ENCODE peak calls at places on chromosomes 1 and 21, in eight cellular contexts. One of them, this sample, is unnamed.

GRCh38 chr21:35086357-35086756 is 37.3 kb upstream of the RUNX1 start:
- DNase-seq in foreskin fibroblast: peak; percentile 41
- DNase-seq in T-helper 9 cell: no peak
- DNase-seq in NK-92 treated with Interleukin-12 subunit alpha and Interleukin-12 subunit beta, amount 100 ng/mL, for 24 hours: no peak
- DNase-seq in iris pigment epithelial cell: peak; percentile 60
- DNase-seq in H9: no peak
- DNase-seq in aorta: no peak
- DNase-seq in LoVo: no peak
- DNase-seq in this sample: no peak

GRCh38 chr1:32333251-32333963 is 2.6 kb downstream of the MARCKSL1 start:
- DNase-seq in iris pigment epithelial cell: no peak
- DNase-seq in NK-92 treated with Interleukin-12 subunit alpha and Interleukin-12 subunit beta, amount 100 ng/mL, for 24 hours: no peak
- DNase-seq in T-helper 9 cell: no peak
- DNase-seq in LoVo: no peak
- DNase-seq in aorta: no peak
- DNase-seq in foreskin fibroblast: no peak
- DNase-seq in H9: no peak
- DNase-seq in this sample: no peak

GRCh38 chr1:246724001-246724724 is at the start of gene SCCPDH:
- DNase-seq in NK-92 treated with Interleukin-12 subunit alpha and Interleukin-12 subunit beta, amount 100 ng/mL, for 24 hours: peak; percentile 65
- DNase-seq in foreskin fibroblast: peak; percentile 72
- DNase-seq in H9: peak; percentile 71
- DNase-seq in iris pigment epithelial cell: peak; percentile 68
- DNase-seq in T-helper 9 cell: peak; percentile 3
- DNase-seq in LoVo: peak; percentile 79
- DNase-seq in aorta: peak; percentile 88
- DNase-seq in this sample: no peak

GRCh38 chr1:193079187-193079586 is 19.8 kb downstream of the RO60 start:
- DNase-seq in aorta: no peak
- DNase-seq in foreskin fibroblast: no peak
- DNase-seq in LoVo: no peak
- DNase-seq in H9: no peak
- DNase-seq in NK-92 treated with Interleukin-12 subunit alpha and Interleukin-12 subunit beta, amount 100 ng/mL, for 24 hours: no peak
- DNase-seq in T-helper 9 cell: no peak
- DNase-seq in iris pigment epithelial cell: peak; percentile 36
- DNase-seq in this sample: no peak

GRCh38 chr1:31444725-31445448 is 31.9 kb downstream of the SERINC2 start:
- DNase-seq in iris pigment epithelial cell: no peak
- DNase-seq in foreskin fibroblast: no peak
- DNase-seq in aorta: no peak
- DNase-seq in T-helper 9 cell: no peak
- DNase-seq in LoVo: peak; percentile 96
- DNase-seq in NK-92 treated with Interleukin-12 subunit alpha and Interleukin-12 subunit beta, amount 100 ng/mL, for 24 hours: no peak
- DNase-seq in H9: no peak
- DNase-seq in this sample: no peak

GRCh38 chr1:85146972-85147359 is 53.9 kb downstream of the SYDE2 start:
- DNase-seq in LoVo: no peak
- DNase-seq in NK-92 treated with Interleukin-12 subunit alpha and Interleukin-12 subunit beta, amount 100 ng/mL, for 24 hours: no peak
- DNase-seq in T-helper 9 cell: no peak
- DNase-seq in H9: no peak
- DNase-seq in foreskin fibroblast: no peak
- DNase-seq in aorta: no peak
- DNase-seq in iris pigment epithelial cell: peak; percentile 50
- DNase-seq in this sample: no peak

GRCh38 chr1:17215545-17215890 is 10.6 kb downstream of the PADI1 start:
- DNase-seq in NK-92 treated with Interleukin-12 subunit alpha and Interleukin-12 subunit beta, amount 100 ng/mL, for 24 hours: no peak
- DNase-seq in LoVo: no peak
- DNase-seq in iris pigment epithelial cell: peak; percentile 9
- DNase-seq in T-helper 9 cell: no peak
- DNase-seq in H9: no peak
- DNase-seq in aorta: no peak
- DNase-seq in foreskin fibroblast: no peak
- DNase-seq in this sample: no peak

GRCh38 chr1:113893267-113893666 is 5.9 kb upstream of the BCL2L15 start:
- DNase-seq in NK-92 treated with Interleukin-12 subunit alpha and Interleukin-12 subunit beta, amount 100 ng/mL, for 24 hours: no peak
- DNase-seq in aorta: no peak
- DNase-seq in iris pigment epithelial cell: no peak
- DNase-seq in T-helper 9 cell: no peak
- DNase-seq in foreskin fibroblast: no peak
- DNase-seq in H9: no peak
- DNase-seq in LoVo: no peak
- DNase-seq in this sample: no peak

GRCh38 chr1:31054958-31055481 is 10.5 kb downstream of the PUM1 start:
- DNase-seq in foreskin fibroblast: no peak
- DNase-seq in iris pigment epithelial cell: no peak
- DNase-seq in NK-92 treated with Interleukin-12 subunit alpha and Interleukin-12 subunit beta, amount 100 ng/mL, for 24 hours: no peak
- DNase-seq in H9: no peak
- DNase-seq in LoVo: no peak
- DNase-seq in aorta: no peak
- DNase-seq in T-helper 9 cell: no peak
- DNase-seq in this sample: no peak

GRCh38 chr1:178513278-178513983 is 522 bp downstream of the TEX35 start:
- DNase-seq in LoVo: no peak
- DNase-seq in NK-92 treated with Interleukin-12 subunit alpha and Interleukin-12 subunit beta, amount 100 ng/mL, for 24 hours: no peak
- DNase-seq in aorta: no peak
- DNase-seq in T-helper 9 cell: no peak
- DNase-seq in foreskin fibroblast: peak; percentile 30
- DNase-seq in H9: no peak
- DNase-seq in iris pigment epithelial cell: peak; percentile 17
- DNase-seq in this sample: no peak

GRCh38 chr1:32644426-32644825 is 5.9 kb downstream of the ZBTB8OS start:
- DNase-seq in iris pigment epithelial cell: no peak
- DNase-seq in H9: no peak
- DNase-seq in aorta: no peak
- DNase-seq in foreskin fibroblast: no peak
- DNase-seq in LoVo: no peak
- DNase-seq in NK-92 treated with Interleukin-12 subunit alpha and Interleukin-12 subunit beta, amount 100 ng/mL, for 24 hours: no peak
- DNase-seq in T-helper 9 cell: no peak
- DNase-seq in this sample: no peak

GRCh38 chr1:184473176-184473966 is 86.5 kb downstream of the C1orf21 start:
- DNase-seq in foreskin fibroblast: no peak
- DNase-seq in H9: no peak
- DNase-seq in iris pigment epithelial cell: no peak
- DNase-seq in NK-92 treated with Interleukin-12 subunit alpha and Interleukin-12 subunit beta, amount 100 ng/mL, for 24 hours: no peak
- DNase-seq in T-helper 9 cell: no peak
- DNase-seq in aorta: no peak
- DNase-seq in LoVo: no peak
- DNase-seq in this sample: no peak

GRCh38 chr1:37158113-37158749 is 123.9 kb upstream of the GRIK3 start:
- DNase-seq in T-helper 9 cell: no peak
- DNase-seq in aorta: no peak
- DNase-seq in NK-92 treated with Interleukin-12 subunit alpha and Interleukin-12 subunit beta, amount 100 ng/mL, for 24 hours: no peak
- DNase-seq in foreskin fibroblast: no peak
- DNase-seq in iris pigment epithelial cell: no peak
- DNase-seq in H9: no peak
- DNase-seq in LoVo: no peak
- DNase-seq in this sample: no peak

GRCh38 chr1:224592636-224593579 is 23.2 kb upstream of the CNIH3 start:
- DNase-seq in aorta: no peak
- DNase-seq in foreskin fibroblast: peak; percentile 84
- DNase-seq in H9: no peak
- DNase-seq in LoVo: no peak
- DNase-seq in T-helper 9 cell: no peak
- DNase-seq in NK-92 treated with Interleukin-12 subunit alpha and Interleukin-12 subunit beta, amount 100 ng/mL, for 24 hours: no peak
- DNase-seq in iris pigment epithelial cell: peak; percentile 87
- DNase-seq in this sample: peak; percentile 79

GRCh38 chr1:234969630-234970370 is 158.8 kb downstream of the TOMM20 start:
- DNase-seq in aorta: peak; percentile 76
- DNase-seq in T-helper 9 cell: no peak
- DNase-seq in foreskin fibroblast: peak; percentile 72
- DNase-seq in iris pigment epithelial cell: peak; percentile 84
- DNase-seq in LoVo: no peak
- DNase-seq in H9: peak; percentile 80
- DNase-seq in NK-92 treated with Interleukin-12 subunit alpha and Interleukin-12 subunit beta, amount 100 ng/mL, for 24 hours: no peak
- DNase-seq in this sample: no peak

GRCh38 chr21:44876849-44877575 is 3.5 kb upstream of the PTTG1IP start:
- DNase-seq in T-helper 9 cell: no peak
- DNase-seq in H9: no peak
- DNase-seq in iris pigment epithelial cell: no peak
- DNase-seq in foreskin fibroblast: no peak
- DNase-seq in NK-92 treated with Interleukin-12 subunit alpha and Interleukin-12 subunit beta, amount 100 ng/mL, for 24 hours: no peak
- DNase-seq in aorta: no peak
- DNase-seq in LoVo: no peak
- DNase-seq in this sample: no peak

This sample was measured in non-pigmented ciliary epithelial cell.